ENCODE peak calls at places on chromosomes 13 and 19, in four cellular contexts. One of them, this sample, is unnamed.

GRCh38 chr19:46176116-46176860 is 28.2 kb downstream of the IGFL2 start:
- DNase-seq in IMR-90: no peak
- DNase-seq in neuronal stem cell: no peak
- DNase-seq in H9: no peak
- DNase-seq in this sample: no peak

GRCh38 chr19:49080392-49080791 is 4.9 kb upstream of the SNRNP70 start:
- DNase-seq in neuronal stem cell: no peak
- DNase-seq in IMR-90: no peak
- DNase-seq in H9: no peak
- DNase-seq in this sample: no peak

GRCh38 chr19:12789098-12789903 is 2.0 kb upstream of the JUNB start:
- DNase-seq in neuronal stem cell: no peak
- DNase-seq in H9: no peak
- DNase-seq in IMR-90: peak
- DNase-seq in this sample: peak

GRCh38 chr13:36038785-36039415 is 92.3 kb downstream of the DCLK1 start:
- DNase-seq in neuronal stem cell: no peak
- DNase-seq in H9: no peak
- DNase-seq in IMR-90: no peak
- DNase-seq in this sample: no peak

GRCh38 chr13:70812481-70812880 is 704.2 kb upstream of the KLHL1 start:
- DNase-seq in IMR-90: peak
- DNase-seq in H9: no peak
- DNase-seq in neuronal stem cell: no peak
- DNase-seq in this sample: peak

GRCh38 chr19:10751109-10751972 is 33.5 kb downstream of the DNM2 start:
- DNase-seq in neuronal stem cell: no peak
- DNase-seq in IMR-90: no peak
- DNase-seq in H9: no peak
- DNase-seq in this sample: peak

GRCh38 chr13:73940098-73940497 is 194.1 kb downstream of the KLF12 start:
- DNase-seq in neuronal stem cell: no peak
- DNase-seq in H9: no peak
- DNase-seq in IMR-90: no peak
- DNase-seq in this sample: no peak

GRCh38 chr19:45597425-45598111 is 4.4 kb downstream of the GPR4 start:
- DNase-seq in neuronal stem cell: no peak
- DNase-seq in IMR-90: no peak
- DNase-seq in H9: no peak
- DNase-seq in this sample: no peak

GRCh38 chr19:33029746-33030303 is 34.9 kb downstream of the RHPN2 start:
- DNase-seq in IMR-90: no peak
- DNase-seq in neuronal stem cell: no peak
- DNase-seq in H9: no peak
- DNase-seq in this sample: no peak

GRCh38 chr19:35479278-35479677 is 11.0 kb downstream of the KRTDAP start:
- DNase-seq in neuronal stem cell: no peak
- DNase-seq in H9: no peak
- DNase-seq in IMR-90: no peak
- DNase-seq in this sample: no peak

GRCh38 chr19:19261350-19262189 is 11.5 kb downstream of the TM6SF2 start:
- DNase-seq in IMR-90: no peak
- DNase-seq in neuronal stem cell: peak
- DNase-seq in H9: peak
- DNase-seq in this sample: no peak

DNA sequence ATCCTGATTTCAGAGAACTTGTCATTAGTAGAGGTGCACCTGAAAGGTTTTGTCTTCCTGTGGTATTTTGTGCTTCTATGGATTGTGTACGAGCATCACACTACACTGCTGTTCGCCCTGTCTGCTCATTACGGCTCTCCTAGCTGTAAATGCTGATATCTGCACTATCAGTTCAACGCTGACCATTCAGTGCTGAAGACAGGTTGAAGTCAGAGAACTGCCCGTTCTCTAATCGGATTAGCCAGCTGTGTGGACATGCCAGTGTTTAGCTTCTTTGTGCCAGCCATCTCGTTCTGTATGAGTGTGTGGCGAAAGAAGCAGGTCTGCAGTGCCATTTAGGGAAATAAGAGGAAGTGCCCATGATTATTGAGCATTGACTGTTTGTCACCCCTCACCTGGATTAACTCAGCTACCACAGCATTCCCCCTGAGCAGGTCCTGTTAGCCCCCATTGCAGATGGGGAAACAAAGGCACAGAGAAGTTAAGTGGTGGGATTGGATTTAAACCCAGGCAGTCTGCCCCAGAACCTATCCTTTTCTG is 21.6 kb upstream of the C1QTNF9 start:
- DNase-seq in H9: no peak
- DNase-seq in neuronal stem cell: no peak
- DNase-seq in IMR-90: no peak
- DNase-seq in this sample: no peak
- H4K91ac ChIP-seq in H9: no peak
- H4K91ac ChIP-seq in neuronal stem cell: no peak
- H4K91ac ChIP-seq in IMR-90: no peak
- H4K91ac ChIP-seq in this sample: no peak

GRCh38 chr19:52028780-52029123 is 573 bp upstream of the ZNF614 start:
- DNase-seq in IMR-90: no peak
- DNase-seq in H9: no peak
- DNase-seq in neuronal stem cell: no peak
- DNase-seq in this sample: no peak
- H4K91ac ChIP-seq in IMR-90: peak
- H4K91ac ChIP-seq in H9: no peak
- H4K91ac ChIP-seq in neuronal stem cell: no peak
- H4K91ac ChIP-seq in this sample: no peak

GRCh38 chr19:55301459-55302331 is 17.9 kb downstream of the BRSK1 start:
- DNase-seq in H9: peak
- DNase-seq in neuronal stem cell: peak
- DNase-seq in IMR-90: peak
- DNase-seq in this sample: peak
- H4K91ac ChIP-seq in H9: no peak
- H4K91ac ChIP-seq in neuronal stem cell: peak
- H4K91ac ChIP-seq in IMR-90: peak
- H4K91ac ChIP-seq in this sample: no peak

DNA sequence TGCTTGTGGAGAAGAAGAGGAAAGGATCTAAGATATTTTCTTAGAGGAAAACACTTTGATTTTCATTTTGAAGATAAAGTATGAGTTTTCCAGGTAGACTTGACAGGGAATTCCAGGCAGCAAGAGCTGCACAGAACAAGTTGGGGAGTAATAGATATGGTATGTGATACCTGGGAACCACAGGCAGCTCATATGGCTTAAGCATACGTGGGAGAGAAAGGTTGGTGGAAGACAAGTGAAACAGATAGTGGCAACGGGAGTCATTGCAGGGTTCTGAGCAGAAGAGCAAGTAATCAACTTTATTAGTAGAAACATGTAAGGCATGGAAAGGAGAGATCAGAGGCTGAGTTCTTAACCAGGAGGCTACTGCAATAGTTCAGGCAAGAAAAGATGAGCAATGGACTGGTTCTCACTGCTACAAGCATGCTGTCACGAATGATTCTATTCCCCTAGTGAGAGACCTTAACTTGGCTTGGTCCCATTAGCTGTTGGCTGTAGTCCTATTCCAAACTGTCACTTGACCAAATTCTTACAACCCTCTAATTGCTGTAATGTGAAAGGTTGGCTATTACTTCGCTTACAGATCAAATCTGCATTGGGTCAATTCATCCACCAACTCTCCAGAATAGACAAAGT is 217.9 kb downstream of the VWA8 start:
- DNase-seq in H9: no peak
- DNase-seq in IMR-90: no peak
- DNase-seq in neuronal stem cell: no peak
- DNase-seq in this sample: no peak
- H4K91ac ChIP-seq in H9: no peak
- H4K91ac ChIP-seq in IMR-90: no peak
- H4K91ac ChIP-seq in neuronal stem cell: no peak
- H4K91ac ChIP-seq in this sample: no peak

GRCh38 chr13:19090495-19090894 is 91.1 kb downstream of the TUBA3C start:
- DNase-seq in neuronal stem cell: no peak
- DNase-seq in IMR-90: no peak
- DNase-seq in H9: no peak
- DNase-seq in this sample: no peak

GRCh38 chr13:19088416-19088815 is 93.2 kb downstream of the TUBA3C start:
- DNase-seq in neuronal stem cell: no peak
- DNase-seq in IMR-90: no peak
- DNase-seq in H9: no peak
- DNase-seq in this sample: no peak

GRCh38 chr13:19089315-19089714 is 92.3 kb downstream of the TUBA3C start:
- DNase-seq in neuronal stem cell: no peak
- DNase-seq in IMR-90: no peak
- DNase-seq in H9: no peak
- DNase-seq in this sample: no peak

DNA sequence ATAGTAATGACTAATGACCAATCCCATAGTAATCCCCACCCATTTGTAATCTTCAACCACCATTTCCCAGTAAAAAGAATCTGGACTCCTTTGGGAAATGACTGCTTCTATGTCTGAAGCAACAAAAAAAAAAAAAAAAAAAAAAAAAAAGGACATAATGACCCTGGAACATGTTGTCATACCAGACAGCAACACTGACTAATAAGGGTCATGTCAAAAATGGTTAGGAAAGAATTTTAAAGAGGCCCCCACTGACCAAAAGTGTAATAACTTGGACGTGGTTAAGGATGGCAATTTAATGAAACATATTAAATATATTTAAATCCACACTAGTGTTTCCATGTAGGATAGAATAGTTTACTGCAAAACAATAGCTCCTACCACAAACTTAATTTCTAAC is 88.2 kb downstream of the TUBA3C start:
- DNase-seq in IMR-90: no peak
- DNase-seq in neuronal stem cell: no peak
- DNase-seq in H9: no peak
- DNase-seq in this sample: no peak
- H4K91ac ChIP-seq in IMR-90: no peak
- H4K91ac ChIP-seq in neuronal stem cell: no peak
- H4K91ac ChIP-seq in H9: no peak
- H4K91ac ChIP-seq in this sample: no peak

This sample was measured in mesenchymal stem cell.